ENCODE peak calls at places on chromosomes 12 and 14, in nine cellular contexts. X is gastrocnemius medialis; V is CD8-positive, alpha-beta T cell; L is endodermal cell; N is stomach; P is GM23338; B is OCI-LY7; F is hepatocyte; E is mammary epithelial cell. T is an unnamed sample.

GRCh38 chr12:107511292-107511691 is 174.3 kb upstream of the PWP1 start:
- DNase-seq in X (peak; percentile 17), V (no peak), L (peak; percentile 23), N (no peak), P (no peak), B (no peak), F (no peak), E (no peak), T (no peak)

GRCh38 chr12:132154941-132155770 is 10.9 kb downstream of the NOC4L start:
- DNase-seq in X (no peak), V (no peak), L (no peak), N (no peak), P (no peak), B (no peak), F (no peak), E (no peak), T (no peak)

GRCh38 chr12:11014234-11014633 is 8.2 kb downstream of the TAS2R19 start:
- DNase-seq in X (no peak), V (no peak), L (no peak), N (no peak), P (no peak), B (no peak), F (no peak), E (no peak), T (no peak)

GRCh38 chr12:12461281-12461922 is 101.3 kb downstream of the DUSP16 start:
- DNase-seq in X (no peak), V (no peak), L (peak; percentile 23), N (no peak), P (no peak), B (no peak), F (no peak), E (no peak), T (no peak)

GRCh38 chr14:47191693-47192092 is 483.7 kb downstream of the MDGA2 start:
- DNase-seq in X (no peak), V (no peak), L (no peak), N (no peak), P (no peak), B (no peak), F (no peak), E (no peak), T (no peak)

GRCh38 chr12:81143057-81143456 is 65.2 kb downstream of the ACSS3 start:
- DNase-seq in X (no peak), V (no peak), L (no peak), N (peak; percentile 49), P (no peak), B (no peak), F (peak; percentile 40), E (no peak), T (no peak)

GRCh38 chr12:90261283-90261682 is 552.6 kb upstream of the ATP2B1 start:
- DNase-seq in X (no peak), V (no peak), L (no peak), N (no peak), P (no peak), B (no peak), F (no peak), E (no peak), T (no peak)

GRCh38 chr12:31729728-31730127 is 907 bp upstream of the AMN1 start:
- DNase-seq in X (no peak), V (no peak), L (no peak), N (no peak), P (no peak), B (no peak), F (no peak), E (no peak), T (no peak)

GRCh38 chr14:82190812-82191211 is 657.2 kb upstream of the SEL1L start:
- DNase-seq in X (no peak), V (no peak), L (no peak), N (no peak), P (no peak), B (no peak), F (no peak), E (no peak), T (no peak)

GRCh38 chr12:28253175-28253641 is 63.0 kb downstream of the CCDC91 start:
- DNase-seq in X (no peak), V (no peak), L (no peak), N (no peak), P (no peak), B (no peak), F (no peak), E (peak; percentile 29), T (no peak)

GRCh38 chr12:106774808-106775524 is 484 bp downstream of the RIC8B start:
- DNase-seq in X (no peak), V (no peak), L (no peak), N (no peak), P (no peak), B (no peak), F (peak; percentile 12), E (no peak), T (no peak)

DNA sequence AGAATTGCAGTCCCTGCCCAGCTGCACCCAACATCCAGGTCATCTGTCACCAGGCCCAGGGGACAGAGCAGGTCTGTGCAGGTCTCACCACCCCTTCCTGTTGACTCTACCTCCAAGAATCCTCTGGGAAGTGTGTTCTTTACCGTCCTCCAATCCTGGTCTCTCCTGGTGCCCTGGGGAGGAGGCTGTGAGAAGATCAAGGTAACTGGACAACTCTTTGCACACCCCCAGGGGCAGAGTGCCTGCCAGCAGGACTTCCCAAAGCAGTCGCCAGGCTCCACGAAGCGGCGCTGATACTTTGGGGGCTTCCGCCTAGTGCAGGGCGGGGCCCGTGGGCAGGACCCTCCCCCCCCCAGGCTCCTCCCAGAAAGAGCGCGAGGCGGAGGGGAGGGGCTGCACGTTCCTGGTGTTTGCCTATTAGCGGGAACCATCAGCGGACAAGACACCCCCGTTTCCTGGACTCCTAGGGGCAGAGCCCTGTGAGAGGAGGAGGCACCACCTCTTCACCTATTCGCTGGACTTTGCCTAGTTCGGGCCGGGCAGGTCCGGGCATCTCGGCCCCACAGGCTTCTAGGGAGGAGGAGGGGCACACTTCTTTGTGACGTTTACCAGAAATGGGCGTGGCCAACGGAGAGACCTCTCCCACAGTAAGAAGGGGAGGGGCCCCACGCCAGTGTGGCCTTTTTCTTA is 918.0 kb downstream of the AACS start:
- DNase-seq in X (no peak), V (no peak), L (peak; percentile 99), N (peak; percentile 25), P (peak; percentile 72), B (no peak), F (peak; percentile 94), E (no peak), T (peak; percentile 40)
- TF ChIP-seq CTCF in X (no peak), V (no peak), L (no peak), N (no peak), P (no peak), B (no peak), F (no peak), E (no peak), T (no peak)

DNA sequence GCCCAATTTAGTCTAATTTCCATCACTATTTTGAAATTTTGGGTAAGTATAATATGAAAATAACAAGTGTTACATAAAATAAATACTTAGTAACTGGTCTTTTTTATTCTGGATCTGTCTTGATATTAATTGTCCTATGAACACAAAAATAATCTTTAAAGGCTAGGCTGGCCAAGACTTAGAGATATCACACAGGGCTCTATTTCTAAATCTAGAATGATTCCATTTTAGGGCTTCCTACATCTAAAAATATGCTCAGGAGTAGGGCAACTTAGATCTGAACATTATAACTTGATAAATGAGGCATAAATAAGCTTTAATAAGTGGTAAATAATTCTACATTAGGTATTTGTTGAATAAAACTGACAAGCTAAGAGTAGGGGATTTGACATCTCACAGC is 23.1 kb upstream of the SNAPC1 start:
- DNase-seq in X (no peak), V (no peak), L (no peak), N (no peak), P (no peak), B (no peak), F (no peak), E (no peak), T (no peak)
- H3K36me3 ChIP-seq in X (no peaks in the 10 kb centered on the region), V (peaks cover 34% of the 10 kb centered on the region), L (peaks cover 98% of the 10 kb centered on the region), N (peaks cover 69% of the 10 kb centered on the region), P (peaks cover 89% of the 10 kb centered on the region), B (peaks cover 98% of the 10 kb centered on the region), F (peaks cover 9% of the 10 kb centered on the region), E (peaks cover 61% of the 10 kb centered on the region), T (peaks cover 95% of the 10 kb centered on the region)

GRCh38 chr14:104117341-104118005 is 20.9 kb upstream of the KIF26A start:
- DNase-seq in X (no peak), V (no peak), L (peak; percentile 67), N (peak; percentile 35), P (no peak), B (no peak), F (no peak), E (no peak), T (peak; percentile 12)

GRCh38 chr14:104119119-104119699 is 19.2 kb upstream of the KIF26A start:
- DNase-seq in X (no peak), V (no peak), L (peak; percentile 61), N (peak; percentile 23), P (no peak), B (no peak), F (no peak), E (no peak), T (no peak)

GRCh38 chr14:104119700-104120251 is 18.6 kb upstream of the KIF26A start:
- DNase-seq in X (no peak), V (no peak), L (no peak), N (peak; percentile 24), P (no peak), B (no peak), F (no peak), E (no peak), T (no peak)

GRCh38 chr14:104116544-104117340 is 21.6 kb upstream of the KIF26A start:
- DNase-seq in X (no peak), V (no peak), L (peak; percentile 62), N (peak; percentile 85), P (peak; percentile 64), B (no peak), F (peak; percentile 86), E (peak; percentile 63), T (peak; percentile 13)

GRCh38 chr14:104118006-104118844 is 20.2 kb upstream of the KIF26A start:
- DNase-seq in X (no peak), V (no peak), L (peak; percentile 39), N (peak; percentile 24), P (no peak), B (no peak), F (no peak), E (no peak), T (peak; percentile 9)
- TF ChIP-seq CTCF in X (no peak), V (no peak), L (no peak), N (no peak), P (no peak), B (no peak), F (no peak), E (no peak), T (no peak)

GRCh38 chr14:102016420-102017090 is 52.2 kb downstream of the DYNC1H1 start:
- DNase-seq in X (no peak), V (no peak), L (no peak), N (no peak), P (no peak), B (no peak), F (no peak), E (no peak), T (no peak)

GRCh38 chr14:102020058-102020971 is 55.9 kb downstream of the DYNC1H1 start:
- DNase-seq in X (no peak), V (peak; percentile 6), L (no peak), N (no peak), P (no peak), B (no peak), F (no peak), E (peak; percentile 89), T (no peak)

GRCh38 chr14:102018251-102018650 is 53.9 kb downstream of the DYNC1H1 start:
- DNase-seq in X (no peak), V (no peak), L (no peak), N (no peak), P (no peak), B (no peak), F (no peak), E (no peak), T (no peak)

GRCh38 chr14:102015771-102016170 is 51.4 kb downstream of the DYNC1H1 start:
- DNase-seq in X (no peak), V (no peak), L (no peak), N (no peak), P (no peak), B (no peak), F (no peak), E (no peak), T (no peak)

GRCh38 chr14:102019141-102019540 is 54.8 kb downstream of the DYNC1H1 start:
- DNase-seq in X (no peak), V (no peak), L (no peak), N (no peak), P (no peak), B (no peak), F (no peak), E (no peak), T (no peak)
- H3K36me3 ChIP-seq in X (peaks cover 23% of the 10 kb centered on the region), V (peaks cover 67% of the 10 kb centered on the region), L (peaks cover 88% of the 10 kb centered on the region), N (peaks cover 100% of the 10 kb centered on the region), P (peaks cover 86% of the 10 kb centered on the region), B (peaks cover 93% of the 10 kb centered on the region), F (no peaks in the 10 kb centered on the region), E (peaks cover 61% of the 10 kb centered on the region), T (peaks cover 99% of the 10 kb centered on the region)

T was measured in BE2C.